ENCODE peak calls at places on chromosomes 1 and 21, in five cellular contexts. One of them, this sample, is unnamed.
A peak's percentile ranks its signal among the peaks of the same experiment; 100 is the strongest.

GRCh38 chr1:186519981-186520380 is 59.1 kb upstream of the PDC start:
- DNase-seq in AG10803: no peak
- DNase-seq in kidney epithelial cell: no peak
- DNase-seq in body of pancreas: no peak
- DNase-seq in kidney: no peak
- DNase-seq in this sample: no peak

GRCh38 chr21:21806711-21807597 is 808.7 kb downstream of the NCAM2 start:
- DNase-seq in AG10803: no peak
- DNase-seq in kidney epithelial cell: no peak
- DNase-seq in body of pancreas: no peak
- DNase-seq in kidney: no peak
- DNase-seq in this sample: no peak

GRCh38 chr1:209248649-209249279 is 334.8 kb upstream of the CAMK1G start:
- DNase-seq in AG10803: peak; percentile 56
- DNase-seq in kidney epithelial cell: peak; percentile 19
- DNase-seq in body of pancreas: peak; percentile 69
- DNase-seq in kidney: no peak
- DNase-seq in this sample: no peak

GRCh38 chr1:12518956-12519707 is 98.9 kb downstream of the DHRS3 start:
- DNase-seq in AG10803: peak; percentile 72
- DNase-seq in kidney epithelial cell: peak; percentile 26
- DNase-seq in body of pancreas: peak; percentile 25
- DNase-seq in kidney: peak; percentile 86
- DNase-seq in this sample: peak; percentile 73

GRCh38 chr1:16464917-16465625 is 24.5 kb downstream of the NECAP2 start:
- DNase-seq in AG10803: peak; percentile 58
- DNase-seq in kidney epithelial cell: no peak
- DNase-seq in body of pancreas: no peak
- DNase-seq in kidney: no peak
- DNase-seq in this sample: no peak

GRCh38 chr1:91742848-91743292 is 143.1 kb downstream of the TGFBR3 start:
- DNase-seq in AG10803: peak; percentile 43
- DNase-seq in kidney epithelial cell: no peak
- DNase-seq in body of pancreas: peak; percentile 65
- DNase-seq in kidney: no peak
- DNase-seq in this sample: no peak

GRCh38 chr1:43776043-43776761 is 68.9 kb downstream of the ST3GAL3 start:
- DNase-seq in AG10803: peak; percentile 73
- DNase-seq in kidney epithelial cell: no peak
- DNase-seq in body of pancreas: no peak
- DNase-seq in kidney: no peak
- DNase-seq in this sample: peak; percentile 35

GRCh38 chr1:90357980-90358379 is 359.1 kb downstream of the BARHL2 start:
- DNase-seq in AG10803: no peak
- DNase-seq in kidney epithelial cell: no peak
- DNase-seq in body of pancreas: no peak
- DNase-seq in kidney: no peak
- DNase-seq in this sample: no peak

GRCh38 chr1:111161843-111162242 is 21.8 kb downstream of the CEPT1 start:
- DNase-seq in AG10803: no peak
- DNase-seq in kidney epithelial cell: no peak
- DNase-seq in body of pancreas: no peak
- DNase-seq in kidney: no peak
- DNase-seq in this sample: no peak

GRCh38 chr1:31617917-31618746 is 643 bp downstream of the HCRTR1 start:
- DNase-seq in AG10803: no peak
- DNase-seq in kidney epithelial cell: no peak
- DNase-seq in body of pancreas: peak; percentile 60
- DNase-seq in kidney: peak; percentile 82
- DNase-seq in this sample: no peak

GRCh38 chr1:1081311-1082238 is 7.5 kb upstream of the RNF223 start:
- DNase-seq in AG10803: no peak
- DNase-seq in kidney epithelial cell: no peak
- DNase-seq in body of pancreas: peak; percentile 5
- DNase-seq in kidney: peak; percentile 74
- DNase-seq in this sample: no peak

GRCh38 chr21:34715518-34715917 is 46.7 kb downstream of the CLIC6 start:
- DNase-seq in AG10803: no peak
- DNase-seq in kidney epithelial cell: no peak
- DNase-seq in body of pancreas: no peak
- DNase-seq in kidney: no peak
- DNase-seq in this sample: no peak

GRCh38 chr1:220487297-220487820 is 40.6 kb upstream of the MARK1 start:
- DNase-seq in AG10803: peak; percentile 6
- DNase-seq in kidney epithelial cell: peak; percentile 79
- DNase-seq in body of pancreas: peak; percentile 13
- DNase-seq in kidney: no peak
- DNase-seq in this sample: no peak

GRCh38 chr1:40859017-40859416 is 3.1 kb downstream of the CITED4 start:
- DNase-seq in AG10803: no peak
- DNase-seq in kidney epithelial cell: no peak
- DNase-seq in body of pancreas: no peak
- DNase-seq in kidney: no peak
- DNase-seq in this sample: no peak

GRCh38 chr1:22930235-22930912 is 42.3 kb downstream of the LACTBL1 start:
- DNase-seq in AG10803: peak; percentile 17
- DNase-seq in kidney epithelial cell: no peak
- DNase-seq in body of pancreas: peak; percentile 42
- DNase-seq in kidney: no peak
- DNase-seq in this sample: no peak

GRCh38 chr21:20728691-20729090 is 269.5 kb upstream of the NCAM2 start:
- DNase-seq in AG10803: no peak
- DNase-seq in kidney epithelial cell: no peak
- DNase-seq in body of pancreas: no peak
- DNase-seq in kidney: no peak
- DNase-seq in this sample: no peak

GRCh38 chr1:86950712-86951111 is 36.3 kb downstream of the HS2ST1 start:
- DNase-seq in AG10803: no peak
- DNase-seq in kidney epithelial cell: no peak
- DNase-seq in body of pancreas: no peak
- DNase-seq in kidney: no peak
- DNase-seq in this sample: no peak

GRCh38 chr1:246068113-246068512 is 439.0 kb downstream of the SMYD3 start:
- DNase-seq in AG10803: no peak
- DNase-seq in kidney epithelial cell: no peak
- DNase-seq in body of pancreas: no peak
- DNase-seq in kidney: no peak
- DNase-seq in this sample: no peak

GRCh38 chr1:154483941-154484803 is 17.8 kb upstream of the TDRD10 start:
- DNase-seq in AG10803: no peak
- DNase-seq in kidney epithelial cell: peak; percentile 85
- DNase-seq in body of pancreas: no peak
- DNase-seq in kidney: no peak
- DNase-seq in this sample: no peak

GRCh38 chr1:34590211-34590623 is 164.6 kb upstream of the GJB5 start:
- DNase-seq in AG10803: no peak
- DNase-seq in kidney epithelial cell: peak; percentile 59
- DNase-seq in body of pancreas: peak; percentile 6
- DNase-seq in kidney: peak; percentile 74
- DNase-seq in this sample: no peak

GRCh38 chr1:158793604-158794003 is 12.6 kb upstream of the OR6N2 start:
- DNase-seq in AG10803: no peak
- DNase-seq in kidney epithelial cell: no peak
- DNase-seq in body of pancreas: no peak
- DNase-seq in kidney: no peak
- DNase-seq in this sample: no peak

GRCh38 chr1:29677028-29678024 is 441.0 kb downstream of the PTPRU start:
- DNase-seq in AG10803: peak; percentile 15
- DNase-seq in kidney epithelial cell: no peak
- DNase-seq in body of pancreas: peak; percentile 18
- DNase-seq in kidney: no peak
- DNase-seq in this sample: no peak

GRCh38 chr21:45607922-45608295 is 35.6 kb upstream of the PCBP3 start:
- DNase-seq in AG10803: no peak
- DNase-seq in kidney epithelial cell: no peak
- DNase-seq in body of pancreas: no peak
- DNase-seq in kidney: peak; percentile 31
- DNase-seq in this sample: no peak

GRCh38 chr1:198641506-198641905 is 2.7 kb downstream of the PTPRC start:
- DNase-seq in AG10803: no peak
- DNase-seq in kidney epithelial cell: no peak
- DNase-seq in body of pancreas: no peak
- DNase-seq in kidney: no peak
- DNase-seq in this sample: no peak

GRCh38 chr1:206081811-206082210 is 28.8 kb downstream of the RHEX start:
- DNase-seq in AG10803: no peak
- DNase-seq in kidney epithelial cell: no peak
- DNase-seq in body of pancreas: no peak
- DNase-seq in kidney: no peak
- DNase-seq in this sample: no peak

GRCh38 chr1:212606042-212606733 is 2.4 kb upstream of the ATF3 start:
- DNase-seq in AG10803: no peak
- DNase-seq in kidney epithelial cell: no peak
- DNase-seq in body of pancreas: no peak
- DNase-seq in kidney: no peak
- DNase-seq in this sample: no peak

DNA sequence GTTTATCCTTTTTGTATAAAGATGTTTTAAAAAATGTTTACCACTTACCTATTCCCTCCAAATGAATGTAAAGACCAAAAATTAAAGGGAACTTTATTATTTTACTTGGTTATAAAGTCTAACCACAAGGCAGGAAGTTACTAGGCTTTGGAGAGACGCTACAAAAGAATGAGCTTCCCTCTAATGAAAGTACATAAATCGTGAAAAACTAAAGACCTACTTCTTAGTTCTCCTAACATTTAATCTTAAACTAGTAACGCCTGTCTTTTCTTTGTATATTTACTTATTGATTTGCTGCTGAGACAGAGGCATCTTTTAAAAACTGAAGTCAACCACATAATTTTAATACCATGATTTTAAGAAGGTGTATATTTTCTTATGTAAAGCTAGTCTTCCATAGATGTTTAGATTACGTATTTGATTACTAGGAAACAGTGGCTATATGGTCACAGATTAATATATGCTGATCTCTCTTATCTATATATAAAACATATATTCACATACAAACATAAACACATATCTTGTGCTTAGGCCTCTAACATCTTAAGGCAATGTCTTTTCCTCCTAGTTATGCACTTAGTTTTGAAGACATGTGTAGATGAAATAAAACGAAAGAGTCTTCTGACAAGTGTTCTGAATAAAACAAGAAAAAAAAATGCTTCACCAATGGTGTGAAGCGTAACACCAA is 466.9 kb downstream of the USP25 start:
- DNase-seq in AG10803: peak; percentile 18
- DNase-seq in kidney epithelial cell: no peak
- DNase-seq in body of pancreas: no peak
- DNase-seq in kidney: no peak
- DNase-seq in this sample: no peak
- H3K4me3 ChIP-seq in AG10803: peak overlapping the region; percentile 59
- H3K4me3 ChIP-seq in kidney epithelial cell: no peak overlapping the region
- H3K4me3 ChIP-seq in body of pancreas: no peak overlapping the region
- H3K4me3 ChIP-seq in kidney: peak overlapping the region; percentile 70
- H3K4me3 ChIP-seq in this sample: peak overlapping the region; percentile 44

GRCh38 chr1:6198646-6199297 is 623 bp downstream of the RPL22 start:
- DNase-seq in AG10803: no peak
- DNase-seq in kidney epithelial cell: no peak
- DNase-seq in body of pancreas: no peak
- DNase-seq in kidney: no peak
- DNase-seq in this sample: no peak

GRCh38 chr1:6202256-6202655 is 2.9 kb upstream of the RPL22 start:
- DNase-seq in AG10803: no peak
- DNase-seq in kidney epithelial cell: no peak
- DNase-seq in body of pancreas: no peak
- DNase-seq in kidney: peak; percentile 15
- DNase-seq in this sample: no peak

GRCh38 chr1:6199298-6200187 is at the start of gene RPL22:
- DNase-seq in AG10803: peak; percentile 99
- DNase-seq in kidney epithelial cell: peak; percentile 97
- DNase-seq in body of pancreas: peak; percentile 99
- DNase-seq in kidney: peak; percentile 99
- DNase-seq in this sample: peak; percentile 98

GRCh38 chr1:6200188-6200809 is 904 bp upstream of the RPL22 start:
- DNase-seq in AG10803: no peak
- DNase-seq in kidney epithelial cell: no peak
- DNase-seq in body of pancreas: no peak
- DNase-seq in kidney: peak; percentile 28
- DNase-seq in this sample: no peak

GRCh38 chr1:6197746-6198427 is 1.5 kb downstream of the RPL22 start:
- DNase-seq in AG10803: no peak
- DNase-seq in kidney epithelial cell: no peak
- DNase-seq in body of pancreas: no peak
- DNase-seq in kidney: peak; percentile 1
- DNase-seq in this sample: no peak
- H3K4me3 ChIP-seq in AG10803: peak overlapping the region; percentile 96
- H3K4me3 ChIP-seq in kidney epithelial cell: peak overlapping the region; percentile 97
- H3K4me3 ChIP-seq in body of pancreas: no peak overlapping the region
- H3K4me3 ChIP-seq in kidney: peak overlapping the region; percentile 90
- H3K4me3 ChIP-seq in this sample: peak overlapping the region; percentile 91

DNA sequence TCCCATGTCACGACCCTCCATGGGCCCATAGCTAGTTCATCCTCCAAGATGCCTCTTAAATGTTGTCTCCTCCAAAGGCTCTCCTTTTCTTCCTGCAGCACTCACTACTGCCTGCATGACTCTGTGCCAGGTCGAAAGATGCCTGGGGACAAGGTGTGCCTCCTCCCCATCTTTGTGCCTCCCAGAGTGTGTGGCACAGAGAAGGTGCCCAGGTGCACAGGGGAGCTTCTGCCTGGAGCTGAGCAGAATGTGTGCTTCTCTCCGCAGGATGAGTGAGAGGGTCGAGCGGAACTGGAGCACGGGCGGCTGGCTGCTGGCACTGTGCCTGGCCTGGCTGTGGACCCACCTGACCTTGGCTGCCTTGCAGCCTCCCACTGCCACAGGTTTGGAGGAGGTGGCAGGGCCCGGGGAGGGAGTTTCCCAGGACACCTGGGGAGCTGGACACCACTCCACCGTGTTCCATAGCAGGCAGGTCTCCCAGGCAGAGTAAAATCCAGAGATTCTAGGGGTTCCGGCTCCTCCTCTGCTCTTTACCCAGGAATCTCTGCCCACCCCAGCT is 6.9 kb upstream of the PPM1J start:
- DNase-seq in AG10803: no peak
- DNase-seq in kidney epithelial cell: no peak
- DNase-seq in body of pancreas: no peak
- DNase-seq in kidney: peak; percentile 80
- DNase-seq in this sample: no peak
- H3K4me3 ChIP-seq in AG10803: no peak overlapping the region
- H3K4me3 ChIP-seq in kidney epithelial cell: no peak overlapping the region
- H3K4me3 ChIP-seq in body of pancreas: no peak overlapping the region
- H3K4me3 ChIP-seq in kidney: no peak overlapping the region
- H3K4me3 ChIP-seq in this sample: no peak overlapping the region

DNA sequence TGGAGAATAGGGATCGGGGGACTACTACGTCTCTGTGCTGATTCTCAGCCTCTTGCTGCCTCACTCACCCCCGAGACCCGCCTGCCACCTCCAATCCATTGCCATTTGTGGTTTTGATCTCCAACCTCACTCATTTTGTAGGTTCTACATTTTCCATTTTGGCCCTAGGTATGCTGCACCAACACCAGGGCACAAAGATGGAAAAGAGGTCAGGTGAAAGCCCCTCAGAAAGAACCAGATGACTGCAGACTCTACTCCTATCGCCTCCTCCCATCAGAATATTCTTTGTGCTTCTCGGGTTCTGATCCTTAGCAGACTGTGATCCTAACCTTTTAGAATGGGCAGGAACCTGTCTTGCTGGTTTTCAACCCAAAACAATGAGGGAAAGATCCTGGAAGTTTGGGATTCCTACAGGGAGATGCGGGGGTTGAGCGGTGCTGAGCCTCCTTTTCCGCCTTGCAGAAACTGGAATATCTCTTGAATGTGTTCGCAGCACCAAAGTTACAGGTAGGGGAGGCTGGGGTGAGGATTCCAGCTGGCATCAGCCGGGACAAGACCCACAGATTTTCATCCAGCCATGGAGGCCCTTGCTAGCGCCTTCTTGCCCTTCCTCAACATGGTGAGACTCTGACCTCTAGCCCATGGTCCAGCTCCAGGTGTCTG is 53.1 kb downstream of the RHBG start:
- DNase-seq in AG10803: no peak
- DNase-seq in kidney epithelial cell: no peak
- DNase-seq in body of pancreas: no peak
- DNase-seq in kidney: no peak
- DNase-seq in this sample: no peak
- H3K4me3 ChIP-seq in AG10803: no peak overlapping the region
- H3K4me3 ChIP-seq in kidney epithelial cell: no peak overlapping the region
- H3K4me3 ChIP-seq in body of pancreas: no peak overlapping the region
- H3K4me3 ChIP-seq in kidney: no peak overlapping the region
- H3K4me3 ChIP-seq in this sample: no peak overlapping the region

This sample was measured in AG09309.